ENCODE peak calls at places on chromosome 12, in six cellular contexts. L is endothelial cell of umbilical vein, J is HCT116, S is A549, R is SK-N-SH, T is H1. M is an unnamed sample.

GRCh38 chr12:39587247-39587646 is 32.4 kb downstream of the ABCD2 start:
- DNase-seq in L (no peak), J (peak), S (no peak), R (peak), T (no peak), M (peak)

GRCh38 chr12:27542628-27543027 is 18.6 kb downstream of the PPFIBP1 start:
- DNase-seq in L (no peak), J (no peak), S (no peak), R (no peak), T (no peak), M (no peak)

GRCh38 chr12:59372971-59373370 is 222.9 kb upstream of the SLC16A7 start:
- DNase-seq in L (peak), J (peak), S (no peak), R (no peak), T (no peak), M (peak)

GRCh38 chr12:92938018-92938417 is 8.9 kb upstream of the EEA1 start:
- DNase-seq in L (no peak), J (no peak), S (no peak), R (no peak), T (no peak), M (no peak)

GRCh38 chr12:89863332-89863938 is 154.8 kb upstream of the ATP2B1 start:
- DNase-seq in L (no peak), J (no peak), S (no peak), R (no peak), T (no peak), M (peak)

GRCh38 chr12:7787574-7788315 is 1.5 kb upstream of the NANOG start:
- DNase-seq in L (no peak), J (no peak), S (no peak), R (no peak), T (peak), M (peak)

GRCh38 chr12:51620448-51620847 is 29.4 kb downstream of the SCN8A start:
- DNase-seq in L (no peak), J (no peak), S (no peak), R (no peak), T (no peak), M (no peak)

GRCh38 chr12:24833513-24833912 is 115.4 kb downstream of the BCAT1 start:
- DNase-seq in L (no peak), J (no peak), S (no peak), R (no peak), T (no peak), M (no peak)

GRCh38 chr12:132571051-132571450 is 39.3 kb downstream of the LRCOL1 start:
- DNase-seq in L (no peak), J (no peak), S (no peak), R (no peak), T (no peak), M (no peak)

GRCh38 chr12:42846782-42847181 is 257.2 kb upstream of the PRICKLE1 start:
- DNase-seq in L (no peak), J (no peak), S (no peak), R (no peak), T (no peak), M (peak)

GRCh38 chr12:5428332-5429221 is 3.3 kb upstream of the NTF3 start:
- DNase-seq in L (peak), J (no peak), S (no peak), R (peak), T (no peak), M (peak)

GRCh38 chr12:51346581-51346980 is at the start of gene CELA1:
- DNase-seq in L (no peak), J (no peak), S (no peak), R (no peak), T (no peak), M (no peak)

GRCh38 chr12:65720739-65721138 is 103.5 kb upstream of the HMGA2 start:
- DNase-seq in L (no peak), J (no peak), S (no peak), R (no peak), T (no peak), M (no peak)

GRCh38 chr12:42794811-42795210 is 205.3 kb upstream of the PRICKLE1 start:
- DNase-seq in L (no peak), J (no peak), S (no peak), R (no peak), T (no peak), M (no peak)

GRCh38 chr12:7642876-7643309 is 22.8 kb downstream of the APOBEC1 start:
- DNase-seq in L (peak), J (peak), S (no peak), R (no peak), T (no peak), M (peak)

GRCh38 chr12:99259040-99259934 is 388.3 kb upstream of the GARIN6 start:
- DNase-seq in L (no peak), J (no peak), S (no peak), R (no peak), T (no peak), M (peak)

GRCh38 chr12:6532927-6533652 is 1.2 kb upstream of the GAPDH start:
- DNase-seq in L (no peak), J (no peak), S (peak), R (peak), T (no peak), M (peak)

GRCh38 chr12:106712768-106713167 is 61.7 kb upstream of the RIC8B start:
- DNase-seq in L (no peak), J (no peak), S (no peak), R (no peak), T (no peak), M (no peak)

GRCh38 chr12:97877404-97877803 is 414.8 kb downstream of the RMST start:
- DNase-seq in L (no peak), J (no peak), S (no peak), R (no peak), T (no peak), M (no peak)

DNA sequence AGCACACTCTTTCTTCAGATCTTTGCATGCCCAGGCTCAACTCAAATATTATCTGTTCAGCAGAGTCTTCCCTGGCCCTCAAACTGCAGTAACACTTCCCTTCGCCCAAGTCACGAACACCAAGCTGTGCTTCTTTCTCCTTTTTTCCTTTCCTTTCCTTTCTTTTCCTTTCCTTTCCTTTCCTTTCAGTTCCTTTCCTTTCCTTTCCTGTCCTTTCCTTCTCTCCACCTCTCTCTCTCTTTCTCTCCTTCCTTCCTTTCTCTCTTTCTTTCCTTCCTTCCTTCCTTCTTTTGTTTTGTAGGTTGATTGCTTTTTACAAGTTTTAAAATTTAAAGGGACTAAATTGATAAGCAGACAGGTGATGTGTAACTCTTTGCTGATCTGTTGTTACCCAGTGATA is 19.0 kb upstream of the ADGRD1 start:
- DNase-seq in L (no peak), J (no peak), S (no peak), R (no peak), T (no peak), M (no peak)
- TF ChIP-seq MAX in L (no peak), J (no peak), S (no peak), R (no peak), T (no peak), M (no peak)

GRCh38 chr12:74790958-74791357 is 253.3 kb downstream of the ATXN7L3B start:
- DNase-seq in L (no peak), J (no peak), S (no peak), R (no peak), T (no peak), M (no peak)

GRCh38 chr12:74794522-74794921 is 256.9 kb downstream of the ATXN7L3B start:
- DNase-seq in L (no peak), J (no peak), S (no peak), R (no peak), T (no peak), M (no peak)

GRCh38 chr12:74791365-74791764 is 253.7 kb downstream of the ATXN7L3B start:
- DNase-seq in L (no peak), J (no peak), S (no peak), R (no peak), T (no peak), M (no peak)
- H3K4me3 ChIP-seq in L (no peak), J (no peak), S (no peak), R (no peak), T (no peak), M (no peak)

GRCh38 chr12:76241371-76241770 is 106.8 kb downstream of the BBS10 start:
- DNase-seq in L (no peak), J (no peak), S (no peak), R (no peak), T (no peak), M (no peak)
- TF ChIP-seq CTCF in L (no peak), J (no peak), S (no peak), R (no peak), T (no peak), M (no peak)

GRCh38 chr12:111792155-111792876 is 25.6 kb downstream of the ALDH2 start:
- DNase-seq in L (no peak), J (no peak), S (no peak), R (no peak), T (no peak), M (no peak)
- TF ChIP-seq MAX in L (no peak), J (no peak), S (no peak), R (no peak), T (no peak), M (no peak)